ENCODE peak calls at places on chromosome 20, in nine cellular contexts. A, P, N, V, G, Y, M, J and O are unnamed samples.

GRCh38 chr20:48070961-48071645 is 285.8 kb upstream of the SULF2 start:
- DNase-seq in A (no peak), P (no peak), N (no peak), V (no peak), G (no peak), Y (peak), M (no peak), J (no peak), O (no peak)

GRCh38 chr20:6632187-6632586 is 135.3 kb upstream of the BMP2 start:
- DNase-seq in A (no peak), P (peak), N (no peak), V (peak), G (no peak), Y (peak), M (peak), J (no peak), O (no peak)

GRCh38 chr20:9112541-9113515 is 43.9 kb downstream of the PLCB4 start:
- DNase-seq in A (no peak), P (no peak), N (no peak), V (peak), G (no peak), Y (no peak), M (peak), J (no peak), O (peak)

GRCh38 chr20:1292620-1293019 is 26.5 kb downstream of the SNPH start:
- DNase-seq in A (no peak), P (no peak), N (no peak), V (no peak), G (no peak), Y (no peak), M (no peak), J (no peak), O (no peak)

GRCh38 chr20:63745961-63746765 is 6.6 kb downstream of the SLC2A4RG start:
- DNase-seq in A (no peak), P (no peak), N (no peak), V (no peak), G (no peak), Y (no peak), M (peak), J (no peak), O (peak)

GRCh38 chr20:57880155-57880648 is 170.4 kb upstream of the PMEPA1 start:
- DNase-seq in A (no peak), P (peak), N (no peak), V (peak), G (no peak), Y (no peak), M (peak), J (no peak), O (peak)

GRCh38 chr20:38127920-38128528 is 37.0 kb downstream of the TGM2 start:
- DNase-seq in A (no peak), P (no peak), N (no peak), V (no peak), G (no peak), Y (peak), M (no peak), J (no peak), O (no peak)

GRCh38 chr20:62925420-62926228 is 681 bp downstream of the DIDO1 start:
- DNase-seq in A (no peak), P (no peak), N (peak), V (peak), G (no peak), Y (no peak), M (peak), J (no peak), O (peak)

GRCh38 chr20:49905415-49906091 is 9.8 kb downstream of the SPATA2 start:
- DNase-seq in A (no peak), P (no peak), N (no peak), V (no peak), G (no peak), Y (no peak), M (no peak), J (no peak), O (no peak)

GRCh38 chr20:49259799-49260198 is 18.1 kb downstream of the ZNFX1 start:
- DNase-seq in A (no peak), P (no peak), N (no peak), V (no peak), G (no peak), Y (no peak), M (no peak), J (no peak), O (no peak)

GRCh38 chr20:38338849-38339520 is 7.3 kb upstream of the LBP start:
- DNase-seq in A (no peak), P (no peak), N (no peak), V (peak), G (peak), Y (no peak), M (peak), J (no peak), O (no peak)

GRCh38 chr20:23686046-23686750 is 2.6 kb downstream of the CST4 start:
- DNase-seq in A (no peak), P (no peak), N (no peak), V (no peak), G (no peak), Y (no peak), M (no peak), J (peak), O (no peak)

GRCh38 chr20:62805365-62805710 is 703 bp downstream of the OGFR start:
- DNase-seq in A (no peak), P (no peak), N (no peak), V (peak), G (no peak), Y (no peak), M (peak), J (no peak), O (peak)

GRCh38 chr20:40103420-40103819 is 585.6 kb downstream of the MAFB start:
- DNase-seq in A (no peak), P (no peak), N (no peak), V (no peak), G (no peak), Y (no peak), M (no peak), J (no peak), O (no peak)

GRCh38 chr20:4667371-4667773 is 54.3 kb upstream of the PRND start:
- DNase-seq in A (no peak), P (no peak), N (no peak), V (no peak), G (no peak), Y (no peak), M (no peak), J (no peak), O (no peak)

GRCh38 chr20:57625181-57625958 is 5.1 kb upstream of the ZBP1 start:
- DNase-seq in A (no peak), P (no peak), N (no peak), V (no peak), G (no peak), Y (no peak), M (no peak), J (no peak), O (no peak)

GRCh38 chr20:682123-682522 is 6.5 kb upstream of the SCRT2 start:
- DNase-seq in A (no peak), P (no peak), N (no peak), V (no peak), G (no peak), Y (no peak), M (no peak), J (no peak), O (no peak)

GRCh38 chr20:2658414-2659354 is 5.3 kb downstream of the IDH3B start:
- DNase-seq in A (no peak), P (no peak), N (no peak), V (no peak), G (no peak), Y (no peak), M (no peak), J (no peak), O (no peak)

GRCh38 chr20:23754731-23755130 is 4.0 kb upstream of the CST1 start:
- DNase-seq in A (no peak), P (no peak), N (no peak), V (no peak), G (no peak), Y (no peak), M (no peak), J (no peak), O (no peak)

GRCh38 chr20:48384147-48384818 is 443.5 kb downstream of the PREX1 start:
- DNase-seq in A (no peak), P (no peak), N (no peak), V (peak), G (no peak), Y (no peak), M (no peak), J (no peak), O (no peak)

GRCh38 chr20:10857362-10858070 is 183.7 kb upstream of the JAG1 start:
- DNase-seq in A (no peak), P (no peak), N (no peak), V (peak), G (no peak), Y (no peak), M (peak), J (no peak), O (no peak)

GRCh38 chr20:37259031-37259430 is 2.6 kb downstream of the GHRH start:
- DNase-seq in A (no peak), P (no peak), N (no peak), V (no peak), G (no peak), Y (no peak), M (no peak), J (no peak), O (no peak)

GRCh38 chr20:20869161-20869560 is 156.7 kb upstream of the RALGAPA2 start:
- DNase-seq in A (no peak), P (no peak), N (no peak), V (no peak), G (no peak), Y (no peak), M (no peak), J (no peak), O (no peak)

GRCh38 chr20:1711826-1712601 is 54.4 kb upstream of the SIRPG start:
- DNase-seq in A (no peak), P (no peak), N (no peak), V (no peak), G (no peak), Y (no peak), M (no peak), J (peak), O (no peak)

GRCh38 chr20:54223751-54224150 is 15.9 kb downstream of the PFDN4 start:
- DNase-seq in A (no peak), P (no peak), N (no peak), V (peak), G (no peak), Y (no peak), M (no peak), J (no peak), O (no peak)

GRCh38 chr20:8578191-8578690 is 446.2 kb downstream of the PLCB1 start:
- DNase-seq in A (no peak), P (no peak), N (no peak), V (no peak), G (no peak), Y (no peak), M (no peak), J (no peak), O (no peak)

GRCh38 chr20:36613974-36614373 is 8.4 kb downstream of the RAB5IF start:
- DNase-seq in A (no peak), P (no peak), N (no peak), V (no peak), G (peak), Y (no peak), M (no peak), J (peak), O (no peak)

GRCh38 chr20:23187759-23188158 is 101.6 kb upstream of the CD93 start:
- DNase-seq in A (no peak), P (peak), N (no peak), V (no peak), G (no peak), Y (peak), M (no peak), J (no peak), O (no peak)

GRCh38 chr20:8389381-8390368 is 257.6 kb downstream of the PLCB1 start:
- DNase-seq in A (no peak), P (no peak), N (no peak), V (peak), G (peak), Y (no peak), M (peak), J (no peak), O (no peak)

GRCh38 chr20:31566658-31567379 is 38.3 kb upstream of the ID1 start:
- DNase-seq in A (no peak), P (no peak), N (no peak), V (no peak), G (peak), Y (no peak), M (peak), J (no peak), O (no peak)

GRCh38 chr20:37290158-37290810 is 829 bp downstream of the MANBAL start:
- DNase-seq in A (no peak), P (no peak), N (no peak), V (peak), G (no peak), Y (no peak), M (no peak), J (no peak), O (no peak)

GRCh38 chr20:16514145-16514544 is 59.1 kb downstream of the KIF16B start:
- DNase-seq in A (no peak), P (no peak), N (no peak), V (no peak), G (no peak), Y (no peak), M (no peak), J (no peak), O (no peak)

GRCh38 chr20:37315293-37316110 is 26.0 kb downstream of the MANBAL start:
- DNase-seq in A (no peak), P (peak), N (no peak), V (peak), G (no peak), Y (peak), M (no peak), J (no peak), O (no peak)

GRCh38 chr20:58081842-58082241 is 146.6 kb downstream of the ANKRD60 start:
- DNase-seq in A (no peak), P (no peak), N (no peak), V (peak), G (no peak), Y (no peak), M (no peak), J (no peak), O (no peak)

GRCh38 chr20:11902264-11902663 is 15.4 kb upstream of the BTBD3 start:
- DNase-seq in A (no peak), P (no peak), N (no peak), V (peak), G (peak), Y (no peak), M (no peak), J (no peak), O (no peak)
- H3K27ac ChIP-seq in A (no peak), P (no peak), N (no peak), V (peak), G (no peak), Y (no peak), M (no peak), J (no peak), O (peak)

GRCh38 chr20:35601990-35602389 is 13.6 kb upstream of the SPAG4 start:
- DNase-seq in A (no peak), P (no peak), N (no peak), V (no peak), G (no peak), Y (no peak), M (no peak), J (no peak), O (no peak)
- H3K4me3 ChIP-seq in A (peak), P (peak), N (peak), V (peak), G (no peak), Y (peak), M (peak), J (no peak), O (peak)

DNA sequence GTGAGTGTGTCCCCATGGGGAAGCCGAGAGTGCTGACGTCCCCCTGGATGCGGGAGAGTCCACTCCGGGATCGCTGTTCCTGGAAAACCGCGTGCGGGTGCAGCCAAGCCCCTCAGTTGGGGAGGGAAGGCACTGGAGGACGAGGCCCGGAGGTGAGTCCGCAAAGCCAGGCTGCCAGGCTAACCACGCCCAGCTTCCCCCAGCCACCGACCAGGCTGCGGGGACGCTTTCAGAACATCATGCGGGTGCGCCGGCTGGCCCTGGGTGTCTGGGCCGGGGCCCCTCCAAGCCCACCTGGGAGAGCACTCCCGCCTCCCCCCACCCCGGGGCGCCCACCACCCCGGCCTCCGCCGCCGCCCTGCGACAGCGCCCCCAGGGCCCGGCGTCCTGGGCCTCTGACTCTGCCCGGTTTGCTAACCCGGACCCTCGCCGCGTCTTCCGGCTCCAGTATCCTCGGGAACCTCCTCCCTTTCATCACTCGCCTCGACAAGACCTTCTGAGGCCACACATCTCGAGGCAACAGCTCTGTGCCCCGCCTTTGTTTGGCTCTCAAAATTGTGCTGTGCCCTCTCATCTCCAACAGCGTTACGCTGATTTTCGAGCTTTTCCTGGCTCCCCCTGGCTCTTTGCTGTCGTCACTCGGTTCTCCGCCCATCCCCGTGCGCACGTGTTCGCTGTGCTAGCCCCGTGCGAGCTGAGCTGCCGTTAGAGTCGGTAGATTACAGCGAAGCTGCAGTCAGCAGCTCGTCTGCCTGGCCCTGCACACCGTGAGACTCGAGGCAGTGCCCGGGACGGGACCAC is 47.1 kb upstream of the ENTPD6 start:
- DNase-seq in A (no peak), P (peak), N (peak), V (peak), G (no peak), Y (peak), M (no peak), J (peak), O (no peak)
- H3K27ac ChIP-seq in A (peak), P (no peak), N (no peak), V (no peak), G (no peak), Y (no peak), M (no peak), J (no peak), O (no peak)

DNA sequence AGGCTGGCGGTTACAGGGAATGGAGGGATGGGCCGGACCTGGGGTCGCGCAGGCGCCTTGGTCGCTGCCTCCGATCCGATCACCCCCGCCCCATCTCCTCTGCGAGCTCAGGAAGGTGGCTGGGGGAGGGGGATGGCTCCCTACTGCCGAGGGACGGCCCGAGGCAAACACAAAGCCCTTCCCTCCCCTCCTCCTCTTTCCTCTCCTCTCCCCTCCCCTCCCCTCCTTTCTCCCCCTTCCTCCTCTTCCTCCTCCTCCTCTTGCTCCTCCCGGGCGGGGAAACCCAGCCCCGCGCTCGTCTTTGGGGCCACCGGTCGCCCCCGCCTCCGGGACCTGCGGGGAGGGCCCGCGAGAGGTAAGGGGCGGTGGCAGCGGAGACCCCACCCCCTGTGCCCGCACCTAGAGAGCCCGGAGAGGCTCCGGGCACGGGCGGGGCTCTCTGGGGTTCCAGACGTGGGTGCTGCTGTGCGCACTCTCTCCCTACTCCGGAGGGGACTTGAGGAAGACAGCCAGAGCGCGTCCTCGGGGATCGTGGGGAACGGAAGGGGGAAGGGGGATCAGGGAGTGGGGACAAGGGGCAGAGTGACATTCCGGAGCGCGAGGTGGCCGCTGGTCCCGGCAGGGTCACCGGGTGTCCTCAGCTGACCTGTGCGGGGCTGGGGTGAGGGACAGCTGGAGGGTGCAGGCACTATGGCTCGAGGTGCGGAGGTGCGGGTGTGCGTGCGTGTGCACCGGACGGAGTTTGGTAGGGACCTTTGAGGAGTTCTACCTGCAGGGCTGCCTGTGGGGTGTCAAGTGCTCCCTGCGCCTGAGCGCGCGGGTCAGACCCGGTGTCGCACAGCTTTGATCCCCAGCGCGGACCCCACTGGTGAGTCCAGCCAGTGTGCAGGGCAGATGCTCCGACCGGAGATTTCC is at the start of gene RIN2:
- DNase-seq in A (peak), P (peak), N (no peak), V (peak), G (peak), Y (peak), M (peak), J (peak), O (peak)
- H3K4me3 ChIP-seq in A (peak), P (peak), N (peak), V (peak), G (peak), Y (peak), M (peak), J (peak), O (peak)